ENCODE peak calls at places on chromosomes 12 and 14, in six cellular contexts. F is foreskin fibroblast, Y is gastrocnemius medialis, H is fibroblast of villous mesenchyme, A is lower leg skin, X is fibroblast of mammary gland. V is an unnamed sample.

GRCh38 chr12:26721800-26722199 is 111.2 kb downstream of the ITPR2 start:
- DNase-seq in F (peak; percentile 60), Y (no peak), H (no peak), A (no peak), X (no peak), V (no peak)

GRCh38 chr14:22981090-22982012 is 1.0 kb downstream of the AJUBA start:
- DNase-seq in F (peak; percentile 57), Y (no peak), H (no peak), A (no peak), X (no peak), V (no peak)

GRCh38 chr14:54976316-54976715 is 50.6 kb downstream of the WDHD1 start:
- DNase-seq in F (peak; percentile 64), Y (no peak), H (peak; percentile 82), A (no peak), X (peak; percentile 82), V (no peak)

GRCh38 chr12:131057722-131058515 is 104.2 kb downstream of the ADGRD1 start:
- DNase-seq in F (no peak), Y (no peak), H (no peak), A (no peak), X (no peak), V (no peak)

GRCh38 chr12:2259368-2259767 is 206.6 kb downstream of the CACNA1C start:
- DNase-seq in F (no peak), Y (no peak), H (no peak), A (no peak), X (no peak), V (no peak)

GRCh38 chr12:93043192-93043876 is 114.2 kb upstream of the EEA1 start:
- DNase-seq in F (no peak), Y (no peak), H (no peak), A (no peak), X (no peak), V (no peak)

GRCh38 chr12:9347328-9348127 is 139.3 kb upstream of the PZP start:
- DNase-seq in F (peak; percentile 42), Y (no peak), H (peak; percentile 55), A (no peak), X (peak; percentile 52), V (no peak)

GRCh38 chr14:59739794-59740193 is 130.8 kb downstream of the RTN1 start:
- DNase-seq in F (no peak), Y (peak; percentile 15), H (no peak), A (peak; percentile 30), X (no peak), V (no peak)

GRCh38 chr12:6336859-6337744 is 4.8 kb downstream of the TNFRSF1A start:
- DNase-seq in F (peak; percentile 56), Y (no peak), H (peak; percentile 61), A (no peak), X (no peak), V (no peak)

GRCh38 chr14:22314183-22314820 is 274.7 kb downstream of the DAD1 start:
- DNase-seq in F (peak; percentile 41), Y (no peak), H (peak; percentile 56), A (no peak), X (peak; percentile 64), V (peak; percentile 40)

GRCh38 chr12:112513496-112513895 is 94.7 kb downstream of the PTPN11 start:
- DNase-seq in F (no peak), Y (no peak), H (no peak), A (no peak), X (no peak), V (no peak)

GRCh38 chr14:64723691-64724577 is 19.7 kb downstream of the PLEKHG3 start:
- DNase-seq in F (no peak), Y (no peak), H (peak; percentile 40), A (no peak), X (peak; percentile 11), V (no peak)

GRCh38 chr12:114314974-114315720 is 90.8 kb downstream of the TBX5 start:
- DNase-seq in F (no peak), Y (no peak), H (no peak), A (no peak), X (no peak), V (no peak)

GRCh38 chr12:60539592-60539991 is 943.8 kb downstream of the SLC16A7 start:
- DNase-seq in F (no peak), Y (no peak), H (peak; percentile 12), A (no peak), X (no peak), V (no peak)

GRCh38 chr14:96512602-96513397 is 10.6 kb downstream of the PAPOLA start:
- DNase-seq in F (no peak), Y (no peak), H (no peak), A (no peak), X (no peak), V (no peak)

GRCh38 chr12:46005151-46005797 is 14.9 kb upstream of the SCAF11 start:
- DNase-seq in F (peak; percentile 26), Y (no peak), H (peak; percentile 29), A (no peak), X (peak; percentile 36), V (no peak)

GRCh38 chr12:55727643-55728184 is 1.1 kb downstream of the CD63 start:
- DNase-seq in F (peak; percentile 83), Y (peak; percentile 74), H (peak; percentile 73), A (peak; percentile 73), X (no peak), V (no peak)

GRCh38 chr12:65567820-65568219 is 256.5 kb upstream of the HMGA2 start:
- DNase-seq in F (no peak), Y (no peak), H (peak; percentile 48), A (no peak), X (no peak), V (no peak)

GRCh38 chr12:113359133-113359938 is 949 bp downstream of the PLBD2 start:
- DNase-seq in F (peak; percentile 81), Y (no peak), H (peak; percentile 32), A (peak; percentile 30), X (peak; percentile 64), V (no peak)

GRCh38 chr14:92651106-92651792 is 97.2 kb downstream of the LGMN start:
- DNase-seq in F (no peak), Y (no peak), H (no peak), A (peak; percentile 37), X (peak; percentile 75), V (peak; percentile 59)

GRCh38 chr12:68861890-68862289 is 53.9 kb downstream of the MDM2 start:
- DNase-seq in F (no peak), Y (no peak), H (no peak), A (no peak), X (no peak), V (no peak)

GRCh38 chr12:68867606-68868005 is 59.6 kb downstream of the MDM2 start:
- DNase-seq in F (no peak), Y (no peak), H (no peak), A (no peak), X (no peak), V (no peak)

GRCh38 chr12:68864604-68865003 is 56.6 kb downstream of the MDM2 start:
- DNase-seq in F (no peak), Y (no peak), H (no peak), A (no peak), X (no peak), V (no peak)

GRCh38 chr12:68865399-68866154 is 57.6 kb downstream of the MDM2 start:
- DNase-seq in F (no peak), Y (no peak), H (no peak), A (no peak), X (peak; percentile 23), V (no peak)

GRCh38 chr12:68863109-68863770 is 55.3 kb downstream of the MDM2 start:
- DNase-seq in F (no peak), Y (no peak), H (no peak), A (no peak), X (no peak), V (no peak)
- H3K4me3 ChIP-seq in F (peak overlapping the region; percentile 10), Y (no peak overlapping the region), H (no peak overlapping the region), A (no peak overlapping the region), X (no peak overlapping the region), V (no peak overlapping the region)

DNA sequence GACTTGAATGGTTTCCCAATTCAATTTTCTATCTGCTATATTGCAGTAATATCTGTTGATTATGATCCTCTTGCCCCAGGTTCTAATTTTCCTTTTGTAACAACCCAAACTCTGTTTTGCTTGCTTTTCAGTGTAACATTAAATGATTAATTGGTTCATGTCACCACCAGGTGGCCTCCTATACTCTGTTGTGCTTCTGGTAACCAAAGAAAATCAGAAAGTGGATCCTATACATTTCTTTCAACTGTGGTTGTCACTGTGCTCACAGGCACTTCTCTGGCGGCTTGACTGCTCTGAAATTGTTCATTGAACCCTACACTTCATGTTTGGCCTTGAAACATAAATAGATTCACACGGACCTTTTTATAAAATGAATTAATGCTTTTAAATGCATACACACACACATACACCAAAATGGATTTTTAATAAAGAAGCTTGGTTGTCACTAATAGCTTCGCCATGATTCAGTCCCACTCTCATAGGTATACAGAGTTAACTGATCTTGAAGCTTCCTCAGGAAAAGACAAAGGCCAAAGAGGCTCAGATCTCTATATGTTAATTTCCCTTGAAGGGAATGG is 227.5 kb upstream of the NPAS3 start:
- DNase-seq in F (peak; percentile 73), Y (no peak), H (peak; percentile 55), A (peak; percentile 22), X (peak; percentile 61), V (peak; percentile 18)
- TF ChIP-seq CTCF in F (peak; percentile 45), Y (peak; percentile 41), H (peak; percentile 59), A (no peak), X (peak; percentile 50), V (peak; percentile 59)

DNA sequence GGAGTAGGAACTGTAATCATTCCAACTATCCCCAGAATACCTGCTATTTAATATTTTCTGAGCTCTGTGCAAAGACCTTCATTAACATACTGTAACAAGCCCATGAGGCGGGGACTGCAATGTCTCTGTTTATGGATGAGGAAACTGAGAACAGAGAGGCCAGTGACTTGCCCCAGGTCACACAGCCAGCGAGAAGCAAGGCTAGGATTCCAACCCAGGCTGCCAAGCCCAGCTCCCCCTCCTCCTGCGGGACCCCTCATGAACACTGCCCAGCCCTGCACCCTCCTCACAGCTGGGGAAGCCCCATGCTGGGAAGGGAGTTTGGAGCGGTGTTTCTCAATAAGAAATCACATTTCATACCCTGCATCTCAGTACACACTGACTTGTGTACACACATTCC is 10.9 kb downstream of the HVCN1 start:
- DNase-seq in F (no peak), Y (no peak), H (no peak), A (no peak), X (no peak), V (no peak)
- H3K4me3 ChIP-seq in F (no peak overlapping the region), Y (no peak overlapping the region), H (no peak overlapping the region), A (no peak overlapping the region), X (no peak overlapping the region), V (no peak overlapping the region)

GRCh38 chr12:122162976-122163375 is 11.0 kb downstream of the IL31 start:
- DNase-seq in F (no peak), Y (no peak), H (no peak), A (no peak), X (no peak), V (no peak)

GRCh38 chr12:122160761-122161160 is 13.3 kb downstream of the IL31 start:
- DNase-seq in F (no peak), Y (no peak), H (no peak), A (no peak), X (no peak), V (no peak)

GRCh38 chr12:122161682-122162081 is 12.3 kb downstream of the IL31 start:
- DNase-seq in F (no peak), Y (no peak), H (no peak), A (no peak), X (no peak), V (no peak)

GRCh38 chr12:122158700-122159285 is 15.2 kb downstream of the IL31 start:
- DNase-seq in F (no peak), Y (no peak), H (no peak), A (no peak), X (no peak), V (no peak)

DNA sequence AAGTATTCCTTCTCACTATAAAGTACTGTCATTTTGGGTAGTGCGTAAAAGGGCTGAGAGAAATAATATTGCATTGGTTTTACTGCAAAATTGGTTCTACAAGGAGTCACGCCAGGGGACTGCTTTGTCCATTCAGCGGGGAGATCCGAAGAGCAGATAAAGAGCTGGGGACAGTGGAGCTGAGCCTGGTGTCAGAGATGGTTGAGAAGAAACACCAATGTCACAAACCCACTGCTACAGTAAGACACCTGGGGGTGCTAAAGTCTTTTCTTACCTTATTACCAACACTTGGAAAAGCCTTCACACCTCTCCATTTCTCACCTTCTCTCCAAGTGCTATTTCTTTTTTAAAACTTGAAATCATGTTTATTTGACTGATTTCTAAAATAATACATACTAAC is 14.1 kb downstream of the IL31 start:
- DNase-seq in F (no peak), Y (no peak), H (no peak), A (no peak), X (no peak), V (no peak)
- TF ChIP-seq CTCF in F (no peak), Y (no peak), H (no peak), A (no peak), X (peak; percentile 11), V (peak; percentile 9)